ENCODE peak calls at places on chromosomes 7 and 10, in four cellular contexts. One of them, this sample, is unnamed.

GRCh38 chr7:91347288-91347687 is 83.1 kb downstream of the FZD1 start:
- DNase-seq in DND-41: no peak
- DNase-seq in hepatocyte: no peak
- DNase-seq in PC-3: no peak
- DNase-seq in this sample: no peak

GRCh38 chr10:90148121-90148855 is 446.9 kb downstream of the KIF20B start:
- DNase-seq in DND-41: no peak
- DNase-seq in hepatocyte: peak; percentile 47
- DNase-seq in PC-3: peak; percentile 69
- DNase-seq in this sample: peak; percentile 18

GRCh38 chr7:123548406-123548805 is 9.2 kb downstream of the NDUFA5 start:
- DNase-seq in DND-41: no peak
- DNase-seq in hepatocyte: no peak
- DNase-seq in PC-3: no peak
- DNase-seq in this sample: peak; percentile 31

GRCh38 chr7:17300012-17300411 is 1.6 kb downstream of the AHR start:
- DNase-seq in DND-41: no peak
- DNase-seq in hepatocyte: no peak
- DNase-seq in PC-3: no peak
- DNase-seq in this sample: peak; percentile 38

GRCh38 chr10:22658745-22659410 is 55.5 kb downstream of the PIP4K2A start:
- DNase-seq in DND-41: no peak
- DNase-seq in hepatocyte: no peak
- DNase-seq in PC-3: no peak
- DNase-seq in this sample: peak; percentile 50

GRCh38 chr10:111762114-111762513 is 421.5 kb downstream of the GPAM start:
- DNase-seq in DND-41: no peak
- DNase-seq in hepatocyte: no peak
- DNase-seq in PC-3: no peak
- DNase-seq in this sample: peak; percentile 3

GRCh38 chr7:64905133-64905532 is 2.1 kb downstream of the ZNF273 start:
- DNase-seq in DND-41: no peak
- DNase-seq in hepatocyte: no peak
- DNase-seq in PC-3: no peak
- DNase-seq in this sample: peak; percentile 57

GRCh38 chr7:130154501-130155317 is 50.5 kb downstream of the TMEM209 start:
- DNase-seq in DND-41: no peak
- DNase-seq in hepatocyte: no peak
- DNase-seq in PC-3: peak; percentile 19
- DNase-seq in this sample: no peak

GRCh38 chr10:4546500-4546899 is 279.5 kb upstream of the AKR1E2 start:
- DNase-seq in DND-41: peak; percentile 79
- DNase-seq in hepatocyte: peak; percentile 9
- DNase-seq in PC-3: peak; percentile 47
- DNase-seq in this sample: peak; percentile 77

GRCh38 chr10:16436758-16437539 is at the start of gene PTER:
- DNase-seq in DND-41: peak; percentile 98
- DNase-seq in hepatocyte: peak; percentile 96
- DNase-seq in PC-3: peak; percentile 85
- DNase-seq in this sample: peak; percentile 98

GRCh38 chr7:16066805-16067459 is 354.4 kb downstream of the CRPPA start:
- DNase-seq in DND-41: no peak
- DNase-seq in hepatocyte: no peak
- DNase-seq in PC-3: no peak
- DNase-seq in this sample: peak; percentile 23

GRCh38 chr7:163971-164881 is 28.1 kb upstream of the FAM20C start:
- DNase-seq in DND-41: no peak
- DNase-seq in hepatocyte: no peak
- DNase-seq in PC-3: no peak
- DNase-seq in this sample: no peak

GRCh38 chr10:81018898-81019890 is 481.5 kb downstream of the SH2D4B start:
- DNase-seq in DND-41: peak; percentile 13
- DNase-seq in hepatocyte: peak; percentile 69
- DNase-seq in PC-3: peak; percentile 34
- DNase-seq in this sample: peak; percentile 55

GRCh38 chr10:60944159-60944909 is at the start of gene RHOBTB1:
- DNase-seq in DND-41: peak; percentile 63
- DNase-seq in hepatocyte: peak; percentile 93
- DNase-seq in PC-3: peak; percentile 87
- DNase-seq in this sample: peak; percentile 92

GRCh38 chr7:156666368-156667109 is 26.0 kb downstream of the RNF32 start:
- DNase-seq in DND-41: no peak
- DNase-seq in hepatocyte: peak; percentile 73
- DNase-seq in PC-3: no peak
- DNase-seq in this sample: no peak

GRCh38 chr7:92427193-92427592 is 20.1 kb upstream of the GATAD1 start:
- DNase-seq in DND-41: no peak
- DNase-seq in hepatocyte: no peak
- DNase-seq in PC-3: no peak
- DNase-seq in this sample: no peak

GRCh38 chr7:14414274-14414986 is 425.0 kb upstream of the ETV1 start:
- DNase-seq in DND-41: no peak
- DNase-seq in hepatocyte: no peak
- DNase-seq in PC-3: no peak
- DNase-seq in this sample: no peak

GRCh38 chr7:82257118-82257695 is 186.4 kb downstream of the CACNA2D1 start:
- DNase-seq in DND-41: no peak
- DNase-seq in hepatocyte: no peak
- DNase-seq in PC-3: no peak
- DNase-seq in this sample: no peak

GRCh38 chr10:125742465-125742864 is 23.0 kb downstream of the EDRF1 start:
- DNase-seq in DND-41: no peak
- DNase-seq in hepatocyte: no peak
- DNase-seq in PC-3: peak; percentile 29
- DNase-seq in this sample: peak; percentile 39

GRCh38 chr10:89887830-89888229 is 186.4 kb downstream of the KIF20B start:
- DNase-seq in DND-41: no peak
- DNase-seq in hepatocyte: no peak
- DNase-seq in PC-3: no peak
- DNase-seq in this sample: peak; percentile 54

GRCh38 chr7:114415054-114415997 is 711 bp downstream of the FOXP2 start:
- DNase-seq in DND-41: no peak
- DNase-seq in hepatocyte: no peak
- DNase-seq in PC-3: no peak
- DNase-seq in this sample: peak; percentile 32

GRCh38 chr10:124146491-124146890 is 53.1 kb upstream of the CHST15 start:
- DNase-seq in DND-41: no peak
- DNase-seq in hepatocyte: no peak
- DNase-seq in PC-3: no peak
- DNase-seq in this sample: no peak

GRCh38 chr10:124689911-124690498 is 54.2 kb downstream of the FAM53B start:
- DNase-seq in DND-41: no peak
- DNase-seq in hepatocyte: no peak
- DNase-seq in PC-3: no peak
- DNase-seq in this sample: no peak

GRCh38 chr7:13797545-13797944 is 191.9 kb downstream of the ETV1 start:
- DNase-seq in DND-41: no peak
- DNase-seq in hepatocyte: no peak
- DNase-seq in PC-3: no peak
- DNase-seq in this sample: no peak

GRCh38 chr10:111748184-111748583 is 435.4 kb downstream of the GPAM start:
- DNase-seq in DND-41: no peak
- DNase-seq in hepatocyte: no peak
- DNase-seq in PC-3: no peak
- DNase-seq in this sample: no peak

GRCh38 chr10:95341716-95342130 is 50.9 kb upstream of the PDLIM1 start:
- DNase-seq in DND-41: no peak
- DNase-seq in hepatocyte: no peak
- DNase-seq in PC-3: no peak
- DNase-seq in this sample: peak; percentile 29

GRCh38 chr7:128781126-128781525 is 5.5 kb upstream of the OPN1SW start:
- DNase-seq in DND-41: no peak
- DNase-seq in hepatocyte: no peak
- DNase-seq in PC-3: no peak
- DNase-seq in this sample: peak; percentile 88

DNA sequence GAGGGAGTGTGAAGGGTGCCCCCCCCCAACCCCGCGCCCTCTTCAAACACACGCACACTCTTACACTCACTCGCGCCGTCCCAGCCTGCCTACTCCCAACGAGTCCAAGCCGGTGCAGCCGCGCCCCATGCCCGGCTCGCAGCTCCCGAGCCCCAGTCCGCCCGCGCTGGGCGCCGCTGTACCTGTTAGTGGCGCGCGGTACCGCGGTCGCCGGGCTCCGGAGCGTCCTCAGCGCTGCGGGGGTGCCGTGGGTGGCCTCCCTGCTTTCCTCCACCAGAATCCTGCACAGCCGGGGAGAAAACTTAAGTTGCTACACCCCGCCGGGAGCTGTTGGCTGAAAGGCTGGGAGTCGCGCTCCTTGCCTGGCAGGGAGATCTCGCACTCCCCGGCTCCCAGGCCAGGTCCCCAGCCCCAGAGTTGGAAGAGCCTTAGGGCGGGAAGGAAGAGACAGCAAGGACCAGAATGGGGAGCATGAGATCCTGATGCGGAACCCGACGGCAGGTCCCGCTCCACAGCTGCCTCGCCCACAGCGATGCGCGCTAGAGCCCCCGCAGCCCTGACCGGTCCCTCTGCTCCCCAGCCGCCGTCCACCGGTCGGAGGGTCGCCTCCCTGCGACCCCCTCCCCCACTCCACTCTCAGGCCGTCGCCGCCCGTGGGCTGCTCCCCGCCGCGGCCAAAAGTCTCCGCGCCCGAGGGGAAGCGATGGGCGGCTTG is 861 bp downstream of the ST8SIA6 start:
- DNase-seq in DND-41: no peak
- DNase-seq in hepatocyte: peak; percentile 75
- DNase-seq in PC-3: peak; percentile 11
- DNase-seq in this sample: peak; percentile 54
- TF ChIP-seq EZH2 in DND-41: no peak
- TF ChIP-seq EZH2 in hepatocyte: peak; percentile 8
- TF ChIP-seq EZH2 in PC-3: no peak
- TF ChIP-seq EZH2 in this sample: peak; percentile 50

DNA sequence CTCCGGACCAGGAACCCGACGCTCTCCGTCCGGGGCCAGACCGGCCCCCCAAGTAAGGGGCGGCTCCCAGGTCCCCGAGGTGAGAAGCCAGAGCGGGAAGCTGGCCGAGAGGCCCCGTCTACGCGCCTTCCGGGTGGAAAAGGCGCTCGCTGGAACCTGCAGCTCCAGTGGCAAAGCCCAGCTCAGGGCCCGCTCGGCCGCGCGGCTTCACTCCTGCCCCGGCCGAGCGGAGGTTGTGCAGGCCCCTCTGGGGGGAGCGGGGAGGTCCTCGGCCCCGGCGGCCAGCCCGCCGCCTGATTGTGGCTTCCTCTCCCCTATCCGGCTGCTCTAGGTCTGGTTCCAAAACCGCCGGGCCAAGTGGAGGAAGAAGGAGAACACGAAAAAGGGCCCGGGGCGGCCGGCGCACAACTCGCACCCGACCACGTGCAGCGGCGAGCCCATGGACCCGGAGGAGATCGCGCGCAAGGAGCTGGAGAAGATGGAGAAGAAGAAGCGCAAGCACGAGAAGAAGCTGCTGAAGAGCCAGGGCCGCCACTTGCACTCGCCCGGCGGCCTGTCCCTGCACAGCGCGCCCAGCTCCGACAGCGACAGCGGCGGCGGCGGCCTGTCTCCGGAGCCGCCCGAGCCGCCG is 2.9 kb downstream of the UNCX start:
- DNase-seq in DND-41: no peak
- DNase-seq in hepatocyte: no peak
- DNase-seq in PC-3: no peak
- DNase-seq in this sample: peak; percentile 23
- TF ChIP-seq EZH2 in DND-41: no peak
- TF ChIP-seq EZH2 in hepatocyte: peak; percentile 99
- TF ChIP-seq EZH2 in PC-3: peak; percentile 96
- TF ChIP-seq EZH2 in this sample: peak; percentile 98

DNA sequence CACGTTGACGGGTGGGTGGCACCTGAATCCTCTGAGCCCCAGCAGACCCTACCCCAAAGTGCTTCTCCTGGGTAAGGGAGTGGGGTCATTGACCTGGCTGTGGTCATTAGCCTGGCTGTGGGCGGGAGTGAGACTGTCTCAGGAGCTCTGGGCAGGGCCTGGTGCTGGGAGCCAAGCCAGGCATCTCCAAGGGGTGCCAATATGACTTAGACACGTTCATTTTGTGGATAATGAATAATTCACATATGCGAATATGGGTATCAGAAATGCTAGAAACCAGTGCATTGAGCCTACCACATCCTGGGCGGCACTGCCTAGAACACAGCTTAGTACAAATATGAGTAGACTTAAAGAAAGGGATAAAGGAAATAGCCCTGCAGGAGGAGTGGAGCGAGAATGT is 14.4 kb upstream of the SRRM3 start:
- DNase-seq in DND-41: no peak
- DNase-seq in hepatocyte: no peak
- DNase-seq in PC-3: no peak
- DNase-seq in this sample: no peak
- TF ChIP-seq EZH2 in DND-41: no peak
- TF ChIP-seq EZH2 in hepatocyte: no peak
- TF ChIP-seq EZH2 in PC-3: no peak
- TF ChIP-seq EZH2 in this sample: no peak

GRCh38 chr7:26151650-26151952 is 397 bp upstream of the NFE2L3 start:
- DNase-seq in DND-41: no peak
- DNase-seq in hepatocyte: no peak
- DNase-seq in PC-3: no peak
- DNase-seq in this sample: no peak

GRCh38 chr7:26153823-26154783 is 2.1 kb downstream of the NFE2L3 start:
- DNase-seq in DND-41: no peak
- DNase-seq in hepatocyte: no peak
- DNase-seq in PC-3: peak; percentile 84
- DNase-seq in this sample: no peak

GRCh38 chr7:26153246-26153822 is 1.3 kb downstream of the NFE2L3 start:
- DNase-seq in DND-41: no peak
- DNase-seq in hepatocyte: no peak
- DNase-seq in PC-3: peak; percentile 50
- DNase-seq in this sample: no peak

GRCh38 chr7:26151096-26151495 is 902 bp upstream of the NFE2L3 start:
- DNase-seq in DND-41: no peak
- DNase-seq in hepatocyte: no peak
- DNase-seq in PC-3: no peak
- DNase-seq in this sample: no peak

DNA sequence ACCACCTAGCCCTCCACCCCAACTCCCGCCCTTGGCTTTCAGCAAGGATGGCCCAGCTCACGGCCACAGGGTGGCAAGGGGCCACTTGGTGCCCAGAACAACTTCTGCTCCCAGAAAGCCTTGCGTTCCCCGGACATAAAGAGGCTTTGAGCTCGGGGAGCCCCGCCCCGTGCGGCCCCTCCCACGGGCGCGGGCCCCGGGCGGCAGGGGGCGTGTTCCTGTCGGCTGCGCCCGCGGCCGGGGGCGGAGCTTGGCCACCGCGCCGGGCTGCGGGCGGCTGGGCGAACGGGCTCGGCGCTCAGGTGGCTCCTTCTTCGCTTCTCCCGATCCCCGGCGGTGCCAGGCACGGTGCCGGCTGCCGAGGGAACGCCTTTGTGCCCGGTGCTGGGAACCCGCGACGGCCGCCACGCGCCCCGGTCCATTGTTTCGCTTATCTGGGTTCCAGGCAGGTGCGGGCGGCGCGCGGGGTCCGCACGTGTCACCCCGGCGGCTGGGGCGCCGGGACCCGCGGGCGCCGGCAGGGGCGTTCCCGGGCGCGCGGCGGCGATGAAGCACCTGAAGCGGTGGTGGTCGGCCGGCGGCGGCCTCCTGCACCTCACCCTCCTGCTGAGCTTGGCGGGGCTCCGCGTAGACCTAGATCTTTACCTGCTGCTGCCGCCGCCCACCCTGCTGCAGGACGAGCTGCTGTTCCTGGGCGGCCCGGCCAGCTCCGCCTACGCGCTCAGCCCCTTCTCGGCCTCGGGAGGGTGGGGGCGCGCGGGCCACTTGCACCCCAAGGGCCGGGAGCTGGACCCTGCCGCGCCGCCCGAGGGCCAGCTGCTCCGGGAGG is at the start of gene NFE2L3:
- DNase-seq in DND-41: no peak
- DNase-seq in hepatocyte: peak; percentile 89
- DNase-seq in PC-3: peak; percentile 87
- DNase-seq in this sample: peak; percentile 72
- TF ChIP-seq EZH2 in DND-41: no peak
- TF ChIP-seq EZH2 in hepatocyte: no peak
- TF ChIP-seq EZH2 in PC-3: no peak
- TF ChIP-seq EZH2 in this sample: no peak